ENCODE peak calls at places on chromosomes 13 and 19, in eight cellular contexts. P, E, U, H, X, W, I and Q are unnamed samples.

GRCh38 chr13:44373601-44374347 is at the start of gene SERP2:
- DNase-seq in P (peak; percentile 66), E (peak; percentile 70), U (no peak), H (peak; percentile 72), X (no peak), W (no peak), I (no peak), Q (no peak)

GRCh38 chr13:50319603-50320296 is 304.5 kb downstream of the KCNRG start:
- DNase-seq in P (no peak), E (no peak), U (peak; percentile 62), H (no peak), X (no peak), W (peak; percentile 17), I (no peak), Q (no peak)

GRCh38 chr19:14059652-14060155 is 2.2 kb downstream of the PALM3 start:
- DNase-seq in P (no peak), E (no peak), U (no peak), H (no peak), X (peak; percentile 73), W (no peak), I (no peak), Q (no peak)

GRCh38 chr13:113178070-113178895 is 19.8 kb downstream of the PROZ start:
- DNase-seq in P (no peak), E (no peak), U (peak; percentile 89), H (no peak), X (no peak), W (peak; percentile 21), I (no peak), Q (no peak)

GRCh38 chr13:54637377-54637776 is 1608.8 kb downstream of the OLFM4 start:
- DNase-seq in P (peak; percentile 63), E (no peak), U (peak; percentile 30), H (no peak), X (peak; percentile 59), W (peak; percentile 75), I (no peak), Q (no peak)

GRCh38 chr13:102700088-102701031 is 5.5 kb upstream of the METTL21C start:
- DNase-seq in P (no peak), E (no peak), U (peak; percentile 26), H (no peak), X (no peak), W (no peak), I (no peak), Q (no peak)

GRCh38 chr19:33370783-33371182 is 2.7 kb upstream of the CEBPG start:
- DNase-seq in P (no peak), E (no peak), U (no peak), H (no peak), X (no peak), W (peak; percentile 63), I (no peak), Q (no peak)

GRCh38 chr19:38596057-38596981 is 21.4 kb downstream of the MAP4K1 start:
- DNase-seq in P (peak; percentile 92), E (peak; percentile 11), U (no peak), H (peak; percentile 92), X (peak; percentile 87), W (no peak), I (no peak), Q (no peak)

GRCh38 chr19:17385878-17386611 is 8.0 kb downstream of the CCDC194 start:
- DNase-seq in P (peak; percentile 77), E (no peak), U (no peak), H (peak; percentile 79), X (peak; percentile 52), W (peak; percentile 72), I (peak; percentile 57), Q (peak; percentile 36)

GRCh38 chr13:100589178-100589725 is 663 bp upstream of the GGACT start:
- DNase-seq in P (no peak), E (no peak), U (no peak), H (no peak), X (no peak), W (no peak), I (no peak), Q (no peak)

GRCh38 chr19:1046836-1047695 is 7.2 kb downstream of the ABCA7 start:
- DNase-seq in P (no peak), E (no peak), U (no peak), H (peak; percentile 70), X (no peak), W (no peak), I (no peak), Q (no peak)

GRCh38 chr13:110310541-110311491 is 3.7 kb downstream of the COL4A2 start:
- DNase-seq in P (no peak), E (no peak), U (no peak), H (no peak), X (peak; percentile 19), W (no peak), I (no peak), Q (no peak)

GRCh38 chr19:36449059-36449670 is 30.7 kb upstream of the ZFP82 start:
- DNase-seq in P (no peak), E (no peak), U (no peak), H (no peak), X (no peak), W (no peak), I (no peak), Q (no peak)

GRCh38 chr19:30864460-30865215 is 484.6 kb downstream of the TSHZ3 start:
- DNase-seq in P (no peak), E (no peak), U (no peak), H (no peak), X (no peak), W (no peak), I (no peak), Q (no peak)

GRCh38 chr13:34462843-34463242 is 479.2 kb upstream of the NBEA start:
- DNase-seq in P (no peak), E (no peak), U (peak; percentile 24), H (no peak), X (no peak), W (peak; percentile 68), I (no peak), Q (no peak)

GRCh38 chr13:41762796-41763195 is 198.1 kb downstream of the VWA8 start:
- DNase-seq in P (no peak), E (no peak), U (peak; percentile 65), H (no peak), X (no peak), W (no peak), I (no peak), Q (no peak)

GRCh38 chr19:58123354-58123753 is 25.3 kb upstream of the ZSCAN18 start:
- DNase-seq in P (no peak), E (no peak), U (peak; percentile 7), H (no peak), X (no peak), W (no peak), I (no peak), Q (no peak)

GRCh38 chr13:100636004-100636403 is 38.6 kb downstream of the TMTC4 start:
- DNase-seq in P (no peak), E (no peak), U (no peak), H (no peak), X (no peak), W (no peak), I (no peak), Q (no peak)

GRCh38 chr19:46890423-46891170 is 29.8 kb downstream of the ARHGAP35 start:
- DNase-seq in P (no peak), E (no peak), U (peak; percentile 76), H (no peak), X (peak; percentile 86), W (peak; percentile 41), I (no peak), Q (no peak)

GRCh38 chr13:112213467-112214245 is 146.7 kb downstream of the SOX1 start:
- DNase-seq in P (peak; percentile 7), E (no peak), U (no peak), H (peak; percentile 86), X (no peak), W (no peak), I (no peak), Q (no peak)